ENCODE peak calls at places on chromosomes 7 and 10, in five cellular contexts. T, B, D, I and K are unnamed samples.

GRCh38 chr10:94178475-94179251 is 184.1 kb downstream of the NOC3L start:
- DNase-seq in T (no peak), B (no peak), D (no peak), I (peak; percentile 16), K (no peak)

GRCh38 chr7:44067064-44067951 is 1.9 kb upstream of the PGAM2 start:
- DNase-seq in T (no peak), B (no peak), D (no peak), I (no peak), K (no peak)

GRCh38 chr7:38438938-38439337 is 165.5 kb upstream of the TARP start:
- DNase-seq in T (no peak), B (no peak), D (no peak), I (no peak), K (no peak)

GRCh38 chr10:125063256-125063945 is 97.0 kb downstream of the CTBP2 start:
- DNase-seq in T (no peak), B (no peak), D (no peak), I (no peak), K (no peak)

GRCh38 chr7:144835166-144835611 is 664 bp downstream of the TPK1 start:
- DNase-seq in T (peak; percentile 48), B (peak; percentile 22), D (peak; percentile 74), I (peak; percentile 60), K (peak; percentile 60)

GRCh38 chr7:2384354-2385243 is 18.8 kb upstream of the CHST12 start:
- DNase-seq in T (no peak), B (no peak), D (peak; percentile 55), I (no peak), K (no peak)

GRCh38 chr10:84375011-84375410 is 46.6 kb downstream of the CCSER2 start:
- DNase-seq in T (peak; percentile 51), B (no peak), D (no peak), I (peak; percentile 81), K (peak; percentile 21)

GRCh38 chr10:81524467-81524866 is 350.5 kb upstream of the NRG3 start:
- DNase-seq in T (no peak), B (no peak), D (no peak), I (no peak), K (no peak)